ENCODE peak calls at places on chromosomes 3 and 15, in six cellular contexts. One of them, this sample, is unnamed. For H3K4me1, the result is how much of the 10 kb centered on the place peaks cover.

GRCh38 chr15:94671845-94672524 is 440.6 kb downstream of the MCTP2 start:
- DNase-seq in HCT116: no peak
- DNase-seq in GM23338: peak
- DNase-seq in cardiac muscle cell: peak
- DNase-seq in neural progenitor cell: peak
- DNase-seq in neuronal stem cell: peak
- DNase-seq in this sample: peak

GRCh38 chr15:40247406-40247971 is 8.6 kb downstream of the PAK6 start:
- DNase-seq in HCT116: no peak
- DNase-seq in GM23338: no peak
- DNase-seq in cardiac muscle cell: no peak
- DNase-seq in neural progenitor cell: no peak
- DNase-seq in neuronal stem cell: no peak
- DNase-seq in this sample: no peak

GRCh38 chr15:45581919-45582318 is 5.3 kb upstream of the BLOC1S6 start:
- DNase-seq in HCT116: no peak
- DNase-seq in GM23338: no peak
- DNase-seq in cardiac muscle cell: no peak
- DNase-seq in neural progenitor cell: no peak
- DNase-seq in neuronal stem cell: no peak
- DNase-seq in this sample: no peak

GRCh38 chr3:58633157-58633865 is 33.3 kb downstream of the FAM3D start:
- DNase-seq in HCT116: no peak
- DNase-seq in GM23338: no peak
- DNase-seq in cardiac muscle cell: no peak
- DNase-seq in neural progenitor cell: no peak
- DNase-seq in neuronal stem cell: no peak
- DNase-seq in this sample: no peak

GRCh38 chr3:192935441-192935840 is 17.8 kb upstream of the MB21D2 start:
- DNase-seq in HCT116: no peak
- DNase-seq in GM23338: no peak
- DNase-seq in cardiac muscle cell: no peak
- DNase-seq in neural progenitor cell: no peak
- DNase-seq in neuronal stem cell: no peak
- DNase-seq in this sample: no peak

GRCh38 chr15:58554758-58555157 is 123.0 kb downstream of the LIPC start:
- DNase-seq in HCT116: no peak
- DNase-seq in GM23338: no peak
- DNase-seq in cardiac muscle cell: no peak
- DNase-seq in neural progenitor cell: no peak
- DNase-seq in neuronal stem cell: no peak
- DNase-seq in this sample: no peak

GRCh38 chr15:87620393-87620792 is 636.1 kb downstream of the NTRK3 start:
- DNase-seq in HCT116: no peak
- DNase-seq in GM23338: no peak
- DNase-seq in cardiac muscle cell: no peak
- DNase-seq in neural progenitor cell: no peak
- DNase-seq in neuronal stem cell: no peak
- DNase-seq in this sample: no peak

GRCh38 chr15:23628612-23629233 is 18.9 kb downstream of the MAGEL2 start:
- DNase-seq in HCT116: no peak
- DNase-seq in GM23338: peak
- DNase-seq in cardiac muscle cell: no peak
- DNase-seq in neural progenitor cell: peak
- DNase-seq in neuronal stem cell: no peak
- DNase-seq in this sample: no peak

GRCh38 chr3:160735801-160736200 is 20.2 kb upstream of the PPM1L start:
- DNase-seq in HCT116: no peak
- DNase-seq in GM23338: no peak
- DNase-seq in cardiac muscle cell: no peak
- DNase-seq in neural progenitor cell: no peak
- DNase-seq in neuronal stem cell: no peak
- DNase-seq in this sample: no peak

GRCh38 chr3:54660599-54661210 is 267.2 kb downstream of the LRTM1 start:
- DNase-seq in HCT116: no peak
- DNase-seq in GM23338: no peak
- DNase-seq in cardiac muscle cell: peak
- DNase-seq in neural progenitor cell: peak
- DNase-seq in neuronal stem cell: no peak
- DNase-seq in this sample: no peak

GRCh38 chr3:100254168-100254777 is 6.5 kb upstream of the TBC1D23 start:
- DNase-seq in HCT116: peak
- DNase-seq in GM23338: peak
- DNase-seq in cardiac muscle cell: peak
- DNase-seq in neural progenitor cell: peak
- DNase-seq in neuronal stem cell: peak
- DNase-seq in this sample: peak

GRCh38 chr15:35062164-35063099 is 22.7 kb downstream of the NANOGP8 start:
- DNase-seq in HCT116: no peak
- DNase-seq in GM23338: peak
- DNase-seq in cardiac muscle cell: no peak
- DNase-seq in neural progenitor cell: no peak
- DNase-seq in neuronal stem cell: no peak
- DNase-seq in this sample: no peak

GRCh38 chr15:35071071-35071470 is 14.0 kb downstream of the NANOGP8 start:
- DNase-seq in HCT116: no peak
- DNase-seq in GM23338: no peak
- DNase-seq in cardiac muscle cell: no peak
- DNase-seq in neural progenitor cell: no peak
- DNase-seq in neuronal stem cell: no peak
- DNase-seq in this sample: no peak

GRCh38 chr15:35066094-35066493 is 19.0 kb downstream of the NANOGP8 start:
- DNase-seq in HCT116: no peak
- DNase-seq in GM23338: no peak
- DNase-seq in cardiac muscle cell: no peak
- DNase-seq in neural progenitor cell: no peak
- DNase-seq in neuronal stem cell: no peak
- DNase-seq in this sample: no peak

GRCh38 chr15:35068861-35069260 is 16.2 kb downstream of the NANOGP8 start:
- DNase-seq in HCT116: no peak
- DNase-seq in GM23338: no peak
- DNase-seq in cardiac muscle cell: no peak
- DNase-seq in neural progenitor cell: no peak
- DNase-seq in neuronal stem cell: no peak
- DNase-seq in this sample: no peak

GRCh38 chr15:35067501-35068347 is 17.4 kb downstream of the NANOGP8 start:
- DNase-seq in HCT116: no peak
- DNase-seq in GM23338: no peak
- DNase-seq in cardiac muscle cell: peak
- DNase-seq in neural progenitor cell: no peak
- DNase-seq in neuronal stem cell: no peak
- DNase-seq in this sample: no peak
- H3K4me1 ChIP-seq in HCT116: under half
- H3K4me1 ChIP-seq in GM23338: under half
- H3K4me1 ChIP-seq in cardiac muscle cell: under half
- H3K4me1 ChIP-seq in neural progenitor cell: under half
- H3K4me1 ChIP-seq in neuronal stem cell: under half
- H3K4me1 ChIP-seq in this sample: under half

GRCh38 chr3:122233109-122233952 is 49.9 kb downstream of the CASR start:
- DNase-seq in HCT116: no peak
- DNase-seq in GM23338: no peak
- DNase-seq in cardiac muscle cell: no peak
- DNase-seq in neural progenitor cell: no peak
- DNase-seq in neuronal stem cell: no peak
- DNase-seq in this sample: no peak
- H3K4me3 ChIP-seq in HCT116: no peak
- H3K4me3 ChIP-seq in GM23338: no peak
- H3K4me3 ChIP-seq in cardiac muscle cell: no peak
- H3K4me3 ChIP-seq in neural progenitor cell: no peak
- H3K4me3 ChIP-seq in neuronal stem cell: no peak
- H3K4me3 ChIP-seq in this sample: no peak

DNA sequence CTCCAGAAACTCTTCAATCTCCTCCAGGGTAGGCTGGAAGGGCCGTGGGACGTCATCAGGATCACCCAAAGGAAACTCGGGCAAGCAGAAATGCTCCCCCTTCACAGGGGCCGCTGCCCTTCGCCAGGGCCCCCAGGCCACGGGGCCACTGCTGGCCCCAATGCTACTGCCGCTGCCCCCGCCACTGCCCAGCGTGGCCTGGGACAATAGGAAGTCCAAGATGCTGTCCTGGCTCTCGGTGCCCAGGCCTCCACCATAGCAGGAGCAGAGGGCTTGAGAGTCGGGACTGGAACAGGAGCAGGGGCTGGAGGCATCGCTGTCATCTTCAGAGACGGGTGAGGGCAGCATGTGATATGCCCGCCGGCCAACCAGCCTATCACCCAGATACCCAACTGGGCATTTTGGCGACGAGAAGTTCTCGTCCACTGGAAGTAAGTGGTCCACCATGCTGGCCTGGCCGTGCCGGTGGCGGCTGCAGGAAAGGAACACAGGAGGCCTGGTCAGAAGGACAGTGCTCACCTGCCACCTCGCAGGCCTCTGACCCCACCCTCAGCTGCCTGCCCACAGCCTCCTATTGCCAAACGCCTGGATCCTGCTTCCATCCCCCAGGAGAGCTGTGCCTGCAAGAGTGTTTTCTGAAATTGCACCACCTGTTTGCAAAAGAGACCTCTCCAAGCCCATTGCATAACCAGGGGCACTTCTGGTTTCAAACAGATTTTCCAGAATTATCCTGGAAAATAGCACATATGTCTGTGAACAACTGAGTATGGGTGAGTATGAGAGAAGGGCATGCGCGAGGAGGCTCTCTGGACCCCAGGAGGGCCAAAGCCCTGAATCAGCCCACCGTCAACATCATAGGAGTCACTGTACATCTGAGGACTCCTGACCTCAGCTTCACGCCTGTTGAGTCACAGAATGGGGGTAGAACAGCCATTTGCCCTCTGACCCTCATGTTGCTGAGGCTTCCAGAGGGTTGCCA is 4.4 kb downstream of the KLF15 start:
- DNase-seq in HCT116: no peak
- DNase-seq in GM23338: no peak
- DNase-seq in cardiac muscle cell: peak
- DNase-seq in neural progenitor cell: no peak
- DNase-seq in neuronal stem cell: no peak
- DNase-seq in this sample: no peak
- H3K4me1 ChIP-seq in HCT116: under half
- H3K4me1 ChIP-seq in GM23338: under half
- H3K4me1 ChIP-seq in cardiac muscle cell: under half
- H3K4me1 ChIP-seq in neural progenitor cell: under half
- H3K4me1 ChIP-seq in neuronal stem cell: under half
- H3K4me1 ChIP-seq in this sample: under half

GRCh38 chr15:89806217-89806564 is 8.5 kb downstream of the ANPEP start:
- DNase-seq in HCT116: no peak
- DNase-seq in GM23338: peak
- DNase-seq in cardiac muscle cell: no peak
- DNase-seq in neural progenitor cell: no peak
- DNase-seq in neuronal stem cell: no peak
- DNase-seq in this sample: no peak
- H3K4me3 ChIP-seq in HCT116: no peak
- H3K4me3 ChIP-seq in GM23338: no peak
- H3K4me3 ChIP-seq in cardiac muscle cell: no peak
- H3K4me3 ChIP-seq in neural progenitor cell: no peak
- H3K4me3 ChIP-seq in neuronal stem cell: no peak
- H3K4me3 ChIP-seq in this sample: no peak

DNA sequence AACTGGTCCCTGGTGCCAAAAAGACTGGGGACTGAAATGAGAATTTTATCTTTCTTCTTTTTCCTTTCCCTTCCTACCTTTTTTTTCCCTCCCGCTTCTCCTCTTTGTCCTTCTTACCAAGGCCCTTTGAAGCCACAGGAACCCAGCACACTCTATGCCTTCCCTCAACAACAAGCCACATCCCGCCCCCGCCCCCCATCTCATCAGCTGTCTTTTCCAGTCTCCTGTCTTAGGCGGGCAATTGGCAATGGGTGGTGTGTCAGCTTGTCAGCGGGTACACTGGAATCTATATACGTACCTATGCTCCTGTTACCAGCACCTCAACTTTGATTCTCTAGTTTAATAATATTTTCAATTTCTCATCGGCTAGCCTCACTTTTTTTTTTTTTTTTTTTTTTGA is 56.3 kb upstream of the CHD2 start:
- DNase-seq in HCT116: no peak
- DNase-seq in GM23338: peak
- DNase-seq in cardiac muscle cell: no peak
- DNase-seq in neural progenitor cell: no peak
- DNase-seq in neuronal stem cell: no peak
- DNase-seq in this sample: no peak
- H3K4me1 ChIP-seq in HCT116: under half
- H3K4me1 ChIP-seq in GM23338: under half
- H3K4me1 ChIP-seq in cardiac muscle cell: under half
- H3K4me1 ChIP-seq in neural progenitor cell: under half
- H3K4me1 ChIP-seq in neuronal stem cell: under half
- H3K4me1 ChIP-seq in this sample: under half

DNA sequence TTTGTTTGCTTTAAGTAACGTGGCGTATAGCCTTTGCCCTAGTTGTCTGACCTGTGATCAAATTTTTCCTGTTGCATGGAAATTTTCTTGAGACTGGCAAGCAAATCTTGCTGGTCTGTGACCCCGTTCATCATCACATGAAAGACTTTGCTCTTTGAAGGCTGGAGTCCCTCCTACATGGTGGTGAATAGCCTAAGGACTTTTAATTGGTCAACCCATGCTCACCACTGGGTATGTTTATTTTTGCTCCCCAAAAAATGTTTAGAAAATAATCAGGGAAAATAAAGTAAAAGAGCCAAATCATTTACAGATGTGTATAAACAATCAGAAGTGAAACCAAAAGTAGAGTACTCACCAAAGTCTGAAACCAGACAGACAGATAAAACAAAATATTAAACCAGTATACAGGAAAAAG is 1075.3 kb upstream of the ALCAM start:
- DNase-seq in HCT116: no peak
- DNase-seq in GM23338: no peak
- DNase-seq in cardiac muscle cell: no peak
- DNase-seq in neural progenitor cell: peak
- DNase-seq in neuronal stem cell: no peak
- DNase-seq in this sample: no peak
- H3K4me3 ChIP-seq in HCT116: no peak
- H3K4me3 ChIP-seq in GM23338: no peak
- H3K4me3 ChIP-seq in cardiac muscle cell: no peak
- H3K4me3 ChIP-seq in neural progenitor cell: no peak
- H3K4me3 ChIP-seq in neuronal stem cell: no peak
- H3K4me3 ChIP-seq in this sample: no peak